ENCODE peak calls at places on chromosomes 1 and 21, in five cellular contexts. One of them, this sample, is unnamed.

GRCh38 chr1:185996211-185996610 is 262.0 kb downstream of the HMCN1 start:
- DNase-seq in cerebellar cortex: no peak
- DNase-seq in AG04450: no peak
- DNase-seq in COR-L47: no peak
- DNase-seq in Caco-2: no peak
- DNase-seq in this sample: no peak

GRCh38 chr1:200836213-200836612 is 36.6 kb upstream of the GPR25 start:
- DNase-seq in cerebellar cortex: no peak
- DNase-seq in AG04450: no peak
- DNase-seq in Caco-2: no peak
- DNase-seq in COR-L47: no peak
- DNase-seq in this sample: no peak

GRCh38 chr1:160567858-160568682 is 11.2 kb downstream of the CD84 start:
- DNase-seq in Caco-2: no peak
- DNase-seq in cerebellar cortex: no peak
- DNase-seq in COR-L47: no peak
- DNase-seq in AG04450: no peak
- DNase-seq in this sample: no peak

GRCh38 chr1:108780937-108781574 is 34.6 kb downstream of the STXBP3 start:
- DNase-seq in COR-L47: no peak
- DNase-seq in Caco-2: no peak
- DNase-seq in cerebellar cortex: no peak
- DNase-seq in AG04450: no peak
- DNase-seq in this sample: no peak

GRCh38 chr1:156146006-156146748 is 7.2 kb upstream of the SEMA4A start:
- DNase-seq in cerebellar cortex: peak; percentile 88
- DNase-seq in Caco-2: peak; percentile 74
- DNase-seq in AG04450: peak; percentile 86
- DNase-seq in COR-L47: peak; percentile 77
- DNase-seq in this sample: peak; percentile 62

GRCh38 chr1:42171679-42172266 is 7.2 kb upstream of the GUCA2A start:
- DNase-seq in cerebellar cortex: no peak
- DNase-seq in Caco-2: no peak
- DNase-seq in AG04450: no peak
- DNase-seq in COR-L47: no peak
- DNase-seq in this sample: no peak

GRCh38 chr1:63693956-63694607 is 79.7 kb upstream of the ROR1 start:
- DNase-seq in COR-L47: no peak
- DNase-seq in Caco-2: no peak
- DNase-seq in cerebellar cortex: no peak
- DNase-seq in AG04450: no peak
- DNase-seq in this sample: no peak

GRCh38 chr1:182235952-182236650 is 155.5 kb downstream of the GLUL start:
- DNase-seq in cerebellar cortex: no peak
- DNase-seq in AG04450: no peak
- DNase-seq in Caco-2: no peak
- DNase-seq in COR-L47: peak; percentile 64
- DNase-seq in this sample: no peak

GRCh38 chr1:20320734-20321133 is 30.1 kb downstream of the VWA5B1 start:
- DNase-seq in Caco-2: no peak
- DNase-seq in AG04450: no peak
- DNase-seq in COR-L47: no peak
- DNase-seq in cerebellar cortex: no peak
- DNase-seq in this sample: no peak

GRCh38 chr1:244231572-244232315 is 180.7 kb downstream of the ZBTB18 start:
- DNase-seq in AG04450: no peak
- DNase-seq in Caco-2: peak; percentile 31
- DNase-seq in COR-L47: peak; percentile 79
- DNase-seq in cerebellar cortex: peak; percentile 31
- DNase-seq in this sample: peak; percentile 12

GRCh38 chr1:81325404-81325803 is 475.3 kb upstream of the ADGRL2 start:
- DNase-seq in cerebellar cortex: no peak
- DNase-seq in AG04450: no peak
- DNase-seq in Caco-2: no peak
- DNase-seq in COR-L47: no peak
- DNase-seq in this sample: no peak

GRCh38 chr1:59151387-59151761 is 145.5 kb upstream of the FGGY start:
- DNase-seq in COR-L47: no peak
- DNase-seq in Caco-2: no peak
- DNase-seq in AG04450: no peak
- DNase-seq in cerebellar cortex: no peak
- DNase-seq in this sample: no peak

GRCh38 chr1:25255711-25256577 is 8.7 kb upstream of the RSRP1 start:
- DNase-seq in COR-L47: no peak
- DNase-seq in cerebellar cortex: no peak
- DNase-seq in Caco-2: no peak
- DNase-seq in AG04450: no peak
- DNase-seq in this sample: no peak

GRCh38 chr1:113784104-113784779 is 25.0 kb upstream of the PHTF1 start:
- DNase-seq in Caco-2: no peak
- DNase-seq in cerebellar cortex: no peak
- DNase-seq in AG04450: no peak
- DNase-seq in COR-L47: no peak
- DNase-seq in this sample: no peak

GRCh38 chr21:42113926-42114409 is 42.9 kb downstream of the UMODL1 start:
- DNase-seq in cerebellar cortex: no peak
- DNase-seq in AG04450: no peak
- DNase-seq in Caco-2: peak; percentile 17
- DNase-seq in COR-L47: no peak
- DNase-seq in this sample: no peak

GRCh38 chr1:212315907-212316306 is 30.7 kb downstream of the PPP2R5A start:
- DNase-seq in AG04450: no peak
- DNase-seq in cerebellar cortex: peak; percentile 22
- DNase-seq in COR-L47: peak; percentile 34
- DNase-seq in Caco-2: peak; percentile 21
- DNase-seq in this sample: no peak

GRCh38 chr1:96596226-96596625 is 125.4 kb upstream of the PTBP2 start:
- DNase-seq in COR-L47: no peak
- DNase-seq in cerebellar cortex: peak; percentile 17
- DNase-seq in Caco-2: peak; percentile 40
- DNase-seq in AG04450: no peak
- DNase-seq in this sample: no peak

GRCh38 chr1:25847929-25848328 is 11.3 kb downstream of the AUNIP start:
- DNase-seq in cerebellar cortex: no peak
- DNase-seq in AG04450: no peak
- DNase-seq in Caco-2: no peak
- DNase-seq in COR-L47: no peak
- DNase-seq in this sample: no peak

GRCh38 chr1:156993426-156994147 is 52.0 kb downstream of the ARHGEF11 start:
- DNase-seq in cerebellar cortex: no peak
- DNase-seq in COR-L47: no peak
- DNase-seq in Caco-2: peak; percentile 9
- DNase-seq in AG04450: no peak
- DNase-seq in this sample: no peak

GRCh38 chr21:38916214-38916964 is 110.7 kb downstream of the ETS2 start:
- DNase-seq in Caco-2: no peak
- DNase-seq in cerebellar cortex: no peak
- DNase-seq in COR-L47: peak; percentile 34
- DNase-seq in AG04450: no peak
- DNase-seq in this sample: no peak

GRCh38 chr1:108556079-108556478 is 3.8 kb upstream of the EEIG2 start:
- DNase-seq in AG04450: no peak
- DNase-seq in Caco-2: no peak
- DNase-seq in cerebellar cortex: no peak
- DNase-seq in COR-L47: no peak
- DNase-seq in this sample: no peak

GRCh38 chr21:36504067-36505058 is 24.4 kb upstream of the CLDN14 start:
- DNase-seq in Caco-2: peak; percentile 41
- DNase-seq in AG04450: peak; percentile 24
- DNase-seq in COR-L47: peak; percentile 23
- DNase-seq in cerebellar cortex: peak; percentile 59
- DNase-seq in this sample: no peak

GRCh38 chr1:153549741-153550397 is 811 bp upstream of the S100A3 start:
- DNase-seq in AG04450: no peak
- DNase-seq in Caco-2: no peak
- DNase-seq in COR-L47: no peak
- DNase-seq in cerebellar cortex: no peak
- DNase-seq in this sample: no peak

GRCh38 chr1:168636642-168637111 is 60.3 kb downstream of the XCL1 start:
- DNase-seq in Caco-2: peak; percentile 11
- DNase-seq in AG04450: no peak
- DNase-seq in COR-L47: no peak
- DNase-seq in cerebellar cortex: peak; percentile 68
- DNase-seq in this sample: no peak

GRCh38 chr1:17244826-17245740 is 3.8 kb upstream of the PADI3 start:
- DNase-seq in cerebellar cortex: no peak
- DNase-seq in AG04450: no peak
- DNase-seq in Caco-2: no peak
- DNase-seq in COR-L47: peak; percentile 39
- DNase-seq in this sample: no peak

GRCh38 chr1:57494679-57495078 is 70.8 kb upstream of the DAB1 start:
- DNase-seq in AG04450: no peak
- DNase-seq in Caco-2: no peak
- DNase-seq in COR-L47: peak; percentile 73
- DNase-seq in cerebellar cortex: peak; percentile 8
- DNase-seq in this sample: no peak

GRCh38 chr21:25733859-25734653 is 648 bp downstream of the ATP5PF start:
- DNase-seq in Caco-2: peak; percentile 17
- DNase-seq in cerebellar cortex: peak; percentile 13
- DNase-seq in COR-L47: no peak
- DNase-seq in AG04450: peak; percentile 1
- DNase-seq in this sample: no peak

GRCh38 chr1:116218922-116219321 is 107.7 kb downstream of the MAB21L3 start:
- DNase-seq in cerebellar cortex: no peak
- DNase-seq in COR-L47: peak; percentile 12
- DNase-seq in Caco-2: no peak
- DNase-seq in AG04450: no peak
- DNase-seq in this sample: no peak

GRCh38 chr1:15956150-15956549 is 19.8 kb downstream of the ZBTB17 start:
- DNase-seq in COR-L47: no peak
- DNase-seq in Caco-2: no peak
- DNase-seq in cerebellar cortex: no peak
- DNase-seq in AG04450: no peak
- DNase-seq in this sample: no peak

GRCh38 chr1:192474080-192474683 is 101.4 kb upstream of the RGS1 start:
- DNase-seq in AG04450: no peak
- DNase-seq in cerebellar cortex: peak; percentile 29
- DNase-seq in Caco-2: peak; percentile 22
- DNase-seq in COR-L47: peak; percentile 42
- DNase-seq in this sample: no peak

GRCh38 chr1:173715538-173715844 is 710 bp downstream of the KLHL20 start:
- DNase-seq in COR-L47: no peak
- DNase-seq in AG04450: no peak
- DNase-seq in cerebellar cortex: peak; percentile 51
- DNase-seq in Caco-2: no peak
- DNase-seq in this sample: no peak

GRCh38 chr1:198880818-198881597 is 242.2 kb downstream of the PTPRC start:
- DNase-seq in Caco-2: peak; percentile 25
- DNase-seq in COR-L47: no peak
- DNase-seq in AG04450: peak; percentile 80
- DNase-seq in cerebellar cortex: no peak
- DNase-seq in this sample: no peak